ENCODE peak calls at places on chromosomes 16 and 17, in four cellular contexts. Q is progenitor cell of endocrine pancreas, H is body of pancreas, P is AG10803. Z is an unnamed sample.

GRCh38 chr17:78653382-78653781 is 76.2 kb upstream of the DNAH17 start:
- DNase-seq in Q (no peak), H (no peak), P (peak; percentile 37), Z (peak; percentile 61)

GRCh38 chr16:68752602-68753001 is 15.5 kb downstream of the CDH1 start:
- DNase-seq in Q (no peak), H (no peak), P (no peak), Z (no peak)

GRCh38 chr17:77491921-77492445 is 351.2 kb downstream of the SEC14L1 start:
- DNase-seq in Q (no peak), H (no peak), P (no peak), Z (no peak)

GRCh38 chr17:50303051-50303450 is 28.8 kb downstream of the TMEM92 start:
- DNase-seq in Q (no peak), H (no peak), P (no peak), Z (no peak)

GRCh38 chr16:89845417-89845816 is 17.1 kb downstream of the SPIRE2 start:
- DNase-seq in Q (no peak), H (no peak), P (no peak), Z (no peak)

GRCh38 chr17:82941021-82942001 is 101.5 kb upstream of the ZNF750 start:
- DNase-seq in Q (no peak), H (no peak), P (no peak), Z (no peak)

GRCh38 chr16:80931985-80932720 is 74.5 kb downstream of the CMC2 start:
- DNase-seq in Q (peak; percentile 36), H (peak; percentile 71), P (peak; percentile 69), Z (peak; percentile 64)

GRCh38 chr17:10516638-10517037 is 1.7 kb downstream of the MYH1 start:
- DNase-seq in Q (no peak), H (no peak), P (no peak), Z (no peak)

GRCh38 chr16:27315333-27316037 is 1.7 kb downstream of the IL4R start:
- DNase-seq in Q (no peak), H (peak; percentile 18), P (peak; percentile 43), Z (peak; percentile 34)

GRCh38 chr17:40909755-40910154 is 24.7 kb upstream of the KRT20 start:
- DNase-seq in Q (no peak), H (no peak), P (peak; percentile 94), Z (peak; percentile 46)

GRCh38 chr17:77193653-77194052 is 52.9 kb downstream of the SEC14L1 start:
- DNase-seq in Q (no peak), H (no peak), P (no peak), Z (no peak)

GRCh38 chr17:76540381-76541300 is 797 bp downstream of the PRCD start:
- DNase-seq in Q (peak; percentile 76), H (peak; percentile 90), P (peak; percentile 89), Z (peak; percentile 94)

GRCh38 chr17:50562266-50563094 is 2.0 kb downstream of the CACNA1G start:
- DNase-seq in Q (no peak), H (no peak), P (no peak), Z (no peak)

GRCh38 chr16:53053967-53054669 is 673 bp upstream of the CHD9 start:
- DNase-seq in Q (no peak), H (peak; percentile 59), P (no peak), Z (peak; percentile 25)

GRCh38 chr17:74089869-74090464 is 113.5 kb upstream of the RPL38 start:
- DNase-seq in Q (peak; percentile 41), H (peak; percentile 23), P (peak; percentile 64), Z (peak; percentile 9)

GRCh38 chr17:3723556-3724372 is at the start of gene HASPIN:
- DNase-seq in Q (peak; percentile 89), H (peak; percentile 91), P (peak; percentile 82), Z (peak; percentile 88)

GRCh38 chr17:47644324-47644723 is 5.4 kb upstream of the KPNB1 start:
- DNase-seq in Q (no peak), H (no peak), P (no peak), Z (no peak)

GRCh38 chr16:72094266-72094610 is 591 bp downstream of the DHX38 start:
- DNase-seq in Q (no peak), H (no peak), P (peak; percentile 8), Z (no peak)

GRCh38 chr16:11356573-11357331 is 11.5 kb downstream of the RMI2 start:
- DNase-seq in Q (peak; percentile 35), H (peak; percentile 82), P (peak; percentile 57), Z (peak; percentile 60)

GRCh38 chr16:2296662-2297505 is 29.0 kb upstream of the RNPS1 start:
- DNase-seq in Q (no peak), H (peak; percentile 68), P (peak; percentile 24), Z (peak; percentile 7)

GRCh38 chr16:47592232-47592631 is 131.1 kb downstream of the PHKB start:
- DNase-seq in Q (no peak), H (no peak), P (no peak), Z (no peak)

GRCh38 chr16:24995469-24995868 is 19.7 kb downstream of the ARHGAP17 start:
- DNase-seq in Q (no peak), H (no peak), P (no peak), Z (no peak)

GRCh38 chr16:50462793-50463507 is 85.2 kb upstream of the NKD1 start:
- DNase-seq in Q (no peak), H (no peak), P (no peak), Z (no peak)

GRCh38 chr16:80063028-80063767 is 462.7 kb upstream of the MAF start:
- DNase-seq in Q (no peak), H (no peak), P (peak; percentile 16), Z (peak; percentile 16)

GRCh38 chr16:80274576-80275191 is 266.1 kb upstream of the DYNLRB2 start:
- DNase-seq in Q (no peak), H (no peak), P (peak; percentile 94), Z (peak; percentile 79)

GRCh38 chr17:17784599-17785264 is 52.1 kb downstream of the SREBF1 start:
- DNase-seq in Q (no peak), H (peak; percentile 49), P (no peak), Z (no peak)
- TF ChIP-seq CTCF in Q (peak; percentile 33), H (no peak), P (peak; percentile 19), Z (no peak)

DNA sequence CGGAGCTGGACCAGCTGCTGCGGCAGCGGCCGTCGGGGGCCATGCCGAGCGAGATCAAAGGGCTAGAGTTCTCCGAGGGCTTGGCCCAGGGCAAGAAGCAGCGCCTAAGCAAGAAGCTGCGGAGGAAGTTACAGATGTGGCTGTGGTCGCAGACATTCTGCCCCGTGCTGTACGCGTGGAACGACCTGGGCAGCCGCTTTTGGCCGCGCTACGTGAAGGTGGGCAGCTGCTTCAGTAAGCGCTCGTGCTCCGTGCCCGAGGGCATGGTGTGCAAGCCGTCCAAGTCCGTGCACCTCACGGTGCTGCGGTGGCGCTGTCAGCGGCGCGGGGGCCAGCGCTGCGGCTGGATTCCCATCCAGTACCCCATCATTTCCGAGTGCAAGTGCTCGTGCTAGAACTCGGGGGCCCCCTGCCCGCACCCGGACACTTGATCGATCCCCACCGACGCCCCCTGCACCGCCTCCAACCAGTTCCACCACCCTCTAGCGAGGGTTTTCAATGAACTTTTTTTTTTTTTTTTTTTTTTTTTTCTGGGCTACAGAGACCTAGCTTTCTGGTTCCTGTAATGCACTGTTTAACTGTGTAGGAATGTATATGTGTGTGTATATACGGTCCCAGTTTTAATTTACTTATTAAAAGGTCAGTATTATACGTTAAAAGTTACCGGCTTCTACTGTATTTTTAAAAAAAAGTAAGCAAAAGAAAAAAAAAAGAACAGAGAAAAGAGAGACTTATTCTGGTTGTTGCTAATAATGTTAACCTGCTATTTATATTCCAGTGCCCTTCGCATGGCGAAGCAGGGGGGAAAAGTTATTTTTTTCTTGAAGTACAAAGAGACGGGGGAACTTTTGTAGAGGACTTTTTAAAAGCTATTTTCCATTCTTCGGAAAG is 1.3 kb downstream of the NOG start:
- DNase-seq in Q (no peak), H (no peak), P (peak; percentile 14), Z (peak; percentile 5)
- TF ChIP-seq CTCF in Q (peak; percentile 3), H (no peak), P (peak; percentile 9), Z (no peak)

DNA sequence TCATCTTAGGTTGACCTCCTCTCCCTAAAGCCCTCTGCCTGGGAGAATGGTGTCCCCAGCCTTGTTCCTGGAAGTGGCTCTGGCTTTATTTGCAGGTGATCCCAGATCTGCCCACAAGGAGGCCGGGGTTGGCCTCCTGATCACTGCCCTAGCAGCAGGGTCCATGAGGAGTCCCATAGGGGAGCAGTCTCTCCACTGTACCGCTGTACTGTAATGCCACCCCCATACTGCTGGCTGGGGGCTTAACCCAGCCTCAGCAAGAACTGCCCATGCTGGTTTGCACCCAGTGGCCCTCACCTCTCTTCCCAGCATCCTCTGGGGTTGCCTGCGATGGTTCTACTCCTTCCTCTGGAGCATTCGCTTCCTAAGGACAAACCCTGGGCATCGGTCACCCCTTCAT is 39.1 kb downstream of the PSME3IP1 start:
- DNase-seq in Q (no peak), H (no peak), P (no peak), Z (no peak)
- TF ChIP-seq CTCF in Q (peak; percentile 46), H (no peak), P (peak; percentile 23), Z (peak; percentile 26)

GRCh38 chr17:31092475-31093064 is 2.2 kb upstream of the NF1 start:
- DNase-seq in Q (no peak), H (no peak), P (no peak), Z (no peak)
- TF ChIP-seq CTCF in Q (no peak), H (no peak), P (no peak), Z (no peak)

DNA sequence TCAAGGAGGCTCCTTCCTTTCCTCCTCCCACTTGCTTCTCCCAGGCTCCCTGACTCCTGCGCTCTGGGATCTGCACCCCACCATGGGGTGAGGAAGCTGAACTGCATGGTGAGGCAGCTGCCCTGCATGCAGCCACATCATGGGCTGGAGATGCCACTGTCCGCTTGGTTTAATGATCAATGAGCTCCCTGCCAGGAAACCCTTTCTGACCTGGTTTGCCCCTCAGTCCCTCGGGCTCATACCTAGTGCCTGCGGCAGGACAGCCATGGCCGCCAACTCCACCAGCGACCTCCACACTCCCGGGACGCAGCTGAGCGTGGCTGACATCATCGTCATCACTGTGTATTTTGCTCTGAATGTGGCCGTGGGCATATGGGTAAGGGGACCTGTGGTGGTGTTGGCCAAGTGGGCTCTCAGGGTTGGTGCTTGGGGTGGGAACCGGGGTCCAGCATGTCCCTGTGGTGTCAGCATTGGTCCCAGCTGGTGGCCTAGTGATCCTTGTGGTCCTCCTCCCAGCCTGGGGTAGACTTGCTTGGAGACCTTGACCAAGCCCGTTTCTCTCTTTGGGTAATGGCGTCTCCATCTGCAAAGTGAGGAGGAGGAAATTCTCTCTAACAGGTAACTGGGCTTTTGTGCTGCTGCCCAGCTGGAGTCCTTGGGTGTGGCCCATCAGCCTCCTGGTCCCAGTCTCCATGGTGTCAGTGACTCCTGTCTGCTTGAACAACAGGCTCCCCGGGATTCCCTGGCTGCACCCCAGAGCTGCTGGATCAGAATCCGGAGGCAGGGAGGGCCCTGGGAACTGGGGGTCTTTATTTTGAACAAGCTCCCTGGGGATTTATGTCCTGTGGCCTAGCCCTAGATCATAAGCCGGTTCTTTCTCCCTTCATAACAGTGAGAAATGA is at the start of gene SLC5A10:
- DNase-seq in Q (no peak), H (no peak), P (no peak), Z (no peak)
- TF ChIP-seq CTCF in Q (peak; percentile 27), H (no peak), P (peak; percentile 19), Z (peak; percentile 53)

DNA sequence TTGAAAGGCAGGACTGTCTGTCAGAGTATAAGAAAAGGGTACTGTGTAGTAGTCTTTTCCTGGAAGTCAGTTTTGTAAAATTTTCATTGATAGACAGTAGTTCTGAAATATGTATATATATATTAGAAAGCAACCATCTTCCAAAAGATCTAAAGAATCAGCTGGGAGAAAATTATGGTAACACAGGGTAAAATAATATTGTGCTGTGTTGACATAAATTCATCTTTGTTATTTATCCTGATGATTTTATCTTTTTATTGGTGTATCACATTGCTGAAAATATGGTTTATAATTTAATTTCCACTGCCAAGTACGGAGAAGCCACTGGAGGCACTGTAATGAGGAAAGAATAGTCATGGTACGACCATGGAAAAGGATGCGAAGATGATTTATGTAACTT is 324.9 kb downstream of the CA10 start:
- DNase-seq in Q (no peak), H (no peak), P (no peak), Z (no peak)
- TF ChIP-seq CTCF in Q (no peak), H (no peak), P (no peak), Z (no peak)